ENCODE peak calls at places on chromosomes 2 and 18, in five cellular contexts. M is fibroblast of mammary gland, Y is MCF 10A, F is GM20000, B is HFF-Myc. V is an unnamed sample.

GRCh38 chr2:131645177-131645765 is 117.6 kb downstream of the CCDC74A start:
- DNase-seq in F (no peak), Y (no peak), B (no peak), M (no peak), V (no peak)

GRCh38 chr2:10923007-10923372 is 11.3 kb downstream of the KCNF1 start:
- DNase-seq in B (no peak), M (no peak), F (no peak), Y (no peak), V (no peak)

GRCh38 chr2:139773720-139774277 is 993.6 kb upstream of the NXPH2 start:
- DNase-seq in Y (no peak), F (no peak), B (no peak), M (no peak), V (no peak)

GRCh38 chr2:111037136-111037535 is 83.6 kb upstream of the BCL2L11 start:
- DNase-seq in Y (no peak), F (peak), M (no peak), B (no peak), V (no peak)

GRCh38 chr2:222722327-222722946 is 51.0 kb downstream of the MOGAT1 start:
- DNase-seq in Y (no peak), F (peak), B (peak), M (peak), V (no peak)

GRCh38 chr18:36828157-36828629 is 609 bp downstream of the TPGS2 start:
- DNase-seq in M (peak), Y (peak), B (no peak), F (no peak), V (no peak)

GRCh38 chr2:139067874-139068273 is 287.7 kb upstream of the NXPH2 start:
- DNase-seq in F (no peak), B (no peak), M (no peak), Y (no peak), V (no peak)

GRCh38 chr2:28406276-28407096 is 13.8 kb downstream of the FOSL2 start:
- DNase-seq in F (no peak), Y (peak), M (peak), B (no peak), V (no peak)

GRCh38 chr2:71614976-71615768 is 161.8 kb downstream of the DYSF start:
- DNase-seq in F (no peak), B (no peak), Y (no peak), M (peak), V (no peak)

GRCh38 chr18:12890500-12890899 is 6.5 kb upstream of the PTPN2 start:
- DNase-seq in B (no peak), Y (peak), M (no peak), F (no peak), V (no peak)
- TF ChIP-seq CTCF in B (peak), Y (no peak), M (peak), F (no peak), V (no peak)

GRCh38 chr2:119495948-119496347 is 28.3 kb downstream of the SCTR start:
- DNase-seq in F (no peak), B (no peak), Y (no peak), M (no peak), V (no peak)
- TF ChIP-seq CTCF in F (no peak), B (no peak), Y (no peak), M (no peak), V (peak)

DNA sequence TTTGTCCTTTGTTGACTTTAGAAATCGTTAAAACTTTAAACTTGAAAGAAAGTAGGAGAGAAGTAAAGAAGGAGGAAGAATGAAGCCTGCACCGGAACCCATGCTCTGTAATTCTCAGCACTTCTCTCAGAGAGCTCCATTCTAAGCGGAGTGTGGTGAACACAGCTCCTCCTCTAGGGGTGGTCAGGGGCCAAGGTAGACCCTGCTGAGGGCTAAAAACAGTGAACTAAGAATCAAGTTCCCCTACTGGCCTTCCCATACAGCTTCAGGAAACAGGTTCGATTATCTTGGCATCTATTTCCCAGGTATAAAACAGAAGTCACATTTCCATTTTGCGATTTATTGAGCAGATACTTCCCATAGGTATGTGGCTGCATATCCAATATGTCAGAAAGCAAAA is 92.7 kb upstream of the ASAP2 start:
- DNase-seq in Y (no peak), B (no peak), F (no peak), M (no peak), V (no peak)
- TF ChIP-seq CTCF in Y (no peak), B (no peak), F (no peak), M (no peak), V (no peak)

DNA sequence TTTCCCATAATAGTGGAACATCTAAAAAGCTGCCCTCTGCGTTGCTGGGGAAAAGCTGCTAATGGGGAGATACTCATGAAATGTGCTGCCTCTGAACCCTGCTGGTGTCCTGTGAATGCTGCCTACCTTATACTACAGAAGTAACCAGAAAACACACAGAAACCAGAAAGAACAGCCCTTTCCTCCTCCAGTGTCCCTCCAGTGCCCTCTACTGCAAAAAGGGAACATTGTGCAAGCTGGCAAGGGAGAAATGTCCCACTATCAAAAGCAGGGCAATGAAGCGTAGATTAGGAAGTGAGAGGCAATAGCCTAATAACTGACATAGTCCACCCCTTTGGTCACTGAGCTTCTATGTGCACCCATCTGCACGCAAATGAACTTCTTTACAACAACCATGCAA is 162.7 kb upstream of the ETAA1 start:
- DNase-seq in F (no peak), M (peak), Y (peak), B (no peak), V (no peak)
- TF ChIP-seq CTCF in F (no peak), M (peak), Y (peak), B (peak), V (peak)

DNA sequence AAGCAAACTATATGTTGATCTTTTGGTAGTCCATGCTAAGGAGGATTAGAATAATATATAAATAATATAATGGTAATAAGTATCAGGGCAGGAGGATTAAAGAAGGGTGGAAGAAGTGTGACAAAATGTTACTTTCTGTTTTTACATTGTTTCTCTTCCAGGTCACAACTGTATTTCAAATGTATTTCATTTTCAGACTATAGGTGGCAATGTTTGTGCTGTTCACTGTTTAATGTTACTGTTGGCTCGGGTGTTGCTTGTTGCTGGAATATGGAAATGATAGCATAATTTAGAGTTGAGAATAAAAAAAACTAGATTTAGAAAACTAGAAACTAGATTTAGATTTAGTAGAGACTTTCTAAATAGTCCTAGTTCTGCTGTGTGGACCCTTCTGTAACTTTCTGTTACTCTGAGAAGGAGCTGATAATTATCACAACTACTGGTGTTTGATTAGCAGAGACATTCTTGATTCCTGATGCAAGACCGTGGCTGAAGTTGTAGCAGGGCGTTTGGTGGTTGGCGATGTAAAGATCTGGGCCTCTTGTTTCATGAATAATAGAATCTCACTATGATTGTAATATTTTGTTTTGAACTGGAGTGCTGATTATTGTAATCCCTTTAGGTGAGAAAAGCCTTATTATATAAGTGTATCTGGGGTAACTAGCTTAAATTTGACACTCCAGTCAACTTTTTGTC is 7.9 kb downstream of the NEDD4L start:
- DNase-seq in F (peak), B (no peak), M (peak), Y (peak), V (no peak)
- TF ChIP-seq CTCF in F (peak), B (no peak), M (peak), Y (peak), V (peak)

DNA sequence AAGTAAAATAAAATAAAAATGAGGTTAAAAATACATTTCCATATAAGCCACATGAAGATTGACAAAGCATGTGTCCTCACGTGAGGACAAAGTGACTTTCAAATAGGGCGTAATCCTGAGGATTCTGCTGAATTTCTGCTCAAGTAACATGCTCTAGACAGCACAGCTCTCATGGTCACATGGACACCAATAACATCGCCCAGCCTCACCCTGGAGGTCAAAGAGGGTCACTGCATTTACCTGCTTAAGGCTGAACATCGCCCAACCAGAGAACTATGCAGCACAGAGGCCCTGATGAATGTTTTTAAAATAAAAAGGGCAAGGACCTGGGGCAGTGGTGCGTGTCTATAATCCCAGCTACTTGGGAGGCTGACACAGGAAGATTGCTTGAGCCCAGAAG is 30.2 kb downstream of the TGFBRAP1 start:
- DNase-seq in B (no peak), F (no peak), Y (no peak), M (no peak), V (no peak)
- TF ChIP-seq CTCF in B (no peak), F (no peak), Y (no peak), M (no peak), V (no peak)

V was measured in kidney epithelial cell.